ENCODE peak calls at places on chromosomes 1 and 21, in ten cellular contexts. R is stimulated activated CD4-positive, alpha-beta T cell treated with anti-CD3 and anti-CD28 coated beads, TNF-alpha, amount 100 ng/mL, for 4 hours; Y is substantia nigra; K is MV-4-11; T is lower lobe of right lung; Z is AG08395; C is skeletal muscle cell; I is GM12891; V is GM13976; J is Kasumi-1. A is an unnamed sample.

GRCh38 chr1:93699676-93700168 is 18.1 kb upstream of the BCAR3 start:
- DNase-seq in I (no peak), V (no peak), R (no peak), Z (no peak), K (no peak), C (no peak), T (no peak), J (no peak), Y (no peak), A (no peak)

GRCh38 chr1:208499601-208500000 is 255.4 kb upstream of the PLXNA2 start:
- DNase-seq in R (no peak), V (no peak), K (no peak), J (no peak), Y (no peak), I (no peak), Z (no peak), C (no peak), T (no peak), A (no peak)

GRCh38 chr1:112457965-112458364 is 50.8 kb upstream of the WNT2B start:
- DNase-seq in Z (no peak), Y (no peak), K (no peak), J (no peak), C (no peak), I (no peak), R (no peak), V (no peak), T (no peak), A (no peak)

GRCh38 chr1:112711672-112712071 is 3.5 kb downstream of the PPM1J start:
- DNase-seq in K (no peak), J (no peak), R (no peak), Z (no peak), T (no peak), V (no peak), Y (no peak), C (no peak), I (no peak), A (no peak)

GRCh38 chr1:1347663-1348419 is 1.4 kb downstream of the DVL1 start:
- DNase-seq in I (no peak), K (no peak), V (no peak), J (no peak), R (no peak), Z (peak), C (no peak), T (no peak), Y (no peak), A (peak)

GRCh38 chr1:234960722-234961467 is 167.7 kb downstream of the TOMM20 start:
- DNase-seq in J (no peak), T (no peak), V (no peak), K (peak), I (no peak), R (no peak), C (no peak), Z (no peak), Y (no peak), A (no peak)

GRCh38 chr1:19405195-19405760 is 80.1 kb downstream of the CAPZB start:
- DNase-seq in J (no peak), K (no peak), Y (no peak), C (no peak), I (no peak), Z (no peak), V (no peak), T (no peak), R (no peak), A (no peak)

GRCh38 chr1:197976368-197976767 is 59.2 kb downstream of the LHX9 start:
- DNase-seq in J (no peak), K (no peak), Z (no peak), Y (no peak), R (no peak), V (no peak), T (no peak), I (no peak), C (no peak), A (no peak)

GRCh38 chr1:24586119-24586518 is 30.2 kb downstream of the NCMAP start:
- DNase-seq in K (no peak), T (no peak), I (no peak), R (no peak), Z (no peak), V (no peak), J (no peak), C (no peak), Y (no peak), A (no peak)

GRCh38 chr21:42002421-42002958 is 7.7 kb downstream of the ZBTB21 start:
- DNase-seq in C (peak), Y (no peak), R (peak), V (peak), I (no peak), J (no peak), T (no peak), K (no peak), Z (peak), A (peak)

GRCh38 chr1:46983825-46984586 is 39.5 kb upstream of the CYP4X1 start:
- DNase-seq in T (no peak), K (no peak), V (no peak), R (no peak), C (no peak), J (no peak), Y (no peak), I (no peak), Z (no peak), A (no peak)

GRCh38 chr1:226577401-226578180 is 29.0 kb downstream of the STUM start:
- DNase-seq in Y (no peak), C (no peak), K (no peak), V (no peak), I (no peak), J (no peak), R (no peak), Z (no peak), T (no peak), A (no peak)

GRCh38 chr1:175637917-175638316 is 105.5 kb downstream of the TNR start:
- DNase-seq in R (no peak), Y (no peak), Z (no peak), T (no peak), I (no peak), C (no peak), K (no peak), J (no peak), V (no peak), A (no peak)

GRCh38 chr1:201126832-201127754 is at the start of gene ASCL5:
- DNase-seq in Y (no peak), V (no peak), R (no peak), K (no peak), Z (peak), I (no peak), J (no peak), C (no peak), T (no peak), A (peak)

GRCh38 chr1:176206006-176206960 is 803 bp downstream of the COP1 start:
- DNase-seq in Z (peak), V (peak), T (peak), J (peak), C (no peak), K (no peak), I (peak), Y (no peak), R (peak), A (peak)

GRCh38 chr1:29676496-29676895 is 440.2 kb downstream of the PTPRU start:
- DNase-seq in T (no peak), Y (no peak), Z (no peak), J (no peak), C (no peak), K (no peak), V (no peak), I (no peak), R (no peak), A (no peak)

GRCh38 chr1:233143266-233143665 is 152.3 kb downstream of the PCNX2 start:
- DNase-seq in K (no peak), I (no peak), Y (no peak), V (no peak), T (no peak), C (peak), J (no peak), Z (no peak), R (no peak), A (no peak)

GRCh38 chr1:11768821-11769220 is 6.8 kb downstream of the C1orf167 start:
- DNase-seq in Z (peak), J (no peak), C (no peak), R (no peak), T (no peak), K (no peak), Y (no peak), V (no peak), I (no peak), A (no peak)

GRCh38 chr1:45864124-45864721 is 60.8 kb downstream of the MAST2 start:
- DNase-seq in R (no peak), Z (peak), V (no peak), J (no peak), K (no peak), T (no peak), Y (no peak), I (no peak), C (no peak), A (no peak)

GRCh38 chr1:173506437-173506836 is 29.3 kb downstream of the PRDX6 start:
- DNase-seq in Y (no peak), I (no peak), C (no peak), K (no peak), J (no peak), T (no peak), R (no peak), V (no peak), Z (no peak), A (peak)

GRCh38 chr1:210291786-210292275 is 36.9 kb upstream of the HHAT start:
- DNase-seq in K (no peak), R (no peak), I (no peak), J (no peak), T (no peak), V (no peak), C (no peak), Z (peak), Y (no peak), A (no peak)

GRCh38 chr1:204630460-204630905 is 55.1 kb downstream of the LRRN2 start:
- DNase-seq in Z (no peak), K (no peak), I (no peak), C (no peak), R (no peak), J (no peak), T (no peak), V (no peak), Y (no peak), A (no peak)

GRCh38 chr1:217260676-217261075 is 370.2 kb downstream of the GPATCH2 start:
- DNase-seq in T (no peak), C (no peak), R (no peak), Z (no peak), J (no peak), Y (no peak), I (no peak), K (no peak), V (no peak), A (no peak)

GRCh38 chr1:109910123-109910962 is at the start of gene CSF1:
- DNase-seq in Y (peak), Z (peak), J (no peak), I (peak), C (peak), K (peak), T (peak), V (peak), R (peak), A (peak)

GRCh38 chr1:78045600-78045849 is 241 bp upstream of the GIPC2 start:
- DNase-seq in C (no peak), I (no peak), T (no peak), K (no peak), R (no peak), Z (no peak), J (no peak), Y (no peak), V (no peak), A (no peak)

GRCh38 chr21:42809577-42810440 is 69.5 kb downstream of the WDR4 start:
- DNase-seq in R (no peak), I (no peak), Z (no peak), Y (no peak), T (no peak), K (no peak), J (no peak), C (no peak), V (no peak), A (no peak)

GRCh38 chr1:19647643-19648042 is 3.5 kb downstream of the NBL1 start:
- DNase-seq in R (no peak), Z (no peak), K (no peak), T (no peak), Y (no peak), J (no peak), C (no peak), I (no peak), V (no peak), A (no peak)

GRCh38 chr1:177132141-177132540 is 32.4 kb downstream of the ASTN1 start:
- DNase-seq in Y (no peak), I (no peak), R (no peak), C (no peak), J (no peak), T (no peak), K (no peak), V (no peak), Z (no peak), A (no peak)

GRCh38 chr1:230149751-230150584 is 82.9 kb downstream of the GALNT2 start:
- DNase-seq in V (peak), C (no peak), I (peak), R (no peak), Y (no peak), J (peak), T (no peak), Z (no peak), K (peak), A (no peak)

GRCh38 chr1:212225416-212225815 is 59.8 kb upstream of the PPP2R5A start:
- DNase-seq in Y (no peak), I (no peak), J (no peak), Z (no peak), R (no peak), V (no peak), T (no peak), C (no peak), K (no peak), A (no peak)

GRCh38 chr1:223364685-223365382 is 858 bp upstream of the SUSD4 start:
- DNase-seq in J (no peak), Y (no peak), V (peak), T (no peak), Z (no peak), C (no peak), R (peak), I (peak), K (no peak), A (no peak)

GRCh38 chr1:32361674-32362473 is 411 bp downstream of the FAM229A start:
- DNase-seq in V (peak), Z (peak), T (peak), Y (peak), I (peak), J (no peak), R (peak), K (no peak), C (no peak), A (no peak)